ENCODE peak calls at places on chromosomes 1 and 21, in four cellular contexts. One of them, this sample, is unnamed.
A peak's percentile ranks its signal among the peaks of the same experiment; 100 is the strongest.

GRCh38 chr1:1833916-1834325 is 55.7 kb upstream of the NADK start:
- DNase-seq in tibial nerve: no peak
- DNase-seq in heart right ventricle: no peak
- DNase-seq in IMR-90: peak; percentile 12
- DNase-seq in this sample: no peak

GRCh38 chr1:1917304-1917976 is 1.6 kb downstream of the TMEM52 start:
- DNase-seq in tibial nerve: no peak
- DNase-seq in heart right ventricle: no peak
- DNase-seq in IMR-90: no peak
- DNase-seq in this sample: no peak

GRCh38 chr1:89552481-89553194 is 28.0 kb downstream of the LRRC8B start:
- DNase-seq in tibial nerve: no peak
- DNase-seq in heart right ventricle: no peak
- DNase-seq in IMR-90: no peak
- DNase-seq in this sample: peak; percentile 38

GRCh38 chr1:20492751-20493150 is 6.7 kb upstream of the CAMK2N1 start:
- DNase-seq in tibial nerve: no peak
- DNase-seq in heart right ventricle: no peak
- DNase-seq in IMR-90: no peak
- DNase-seq in this sample: no peak

GRCh38 chr1:8384088-8384487 is 66.2 kb downstream of the SLC45A1 start:
- DNase-seq in tibial nerve: no peak
- DNase-seq in heart right ventricle: no peak
- DNase-seq in IMR-90: peak; percentile 59
- DNase-seq in this sample: no peak

GRCh38 chr21:32712043-32712442 is 15.8 kb downstream of the SYNJ1 start:
- DNase-seq in tibial nerve: no peak
- DNase-seq in heart right ventricle: no peak
- DNase-seq in IMR-90: no peak
- DNase-seq in this sample: no peak

GRCh38 chr1:31310131-31310530 is 13.3 kb downstream of the ZCCHC17 start:
- DNase-seq in tibial nerve: no peak
- DNase-seq in heart right ventricle: no peak
- DNase-seq in IMR-90: peak; percentile 2
- DNase-seq in this sample: no peak

GRCh38 chr21:34613679-34614442 is 1.1 kb downstream of the RCAN1 start:
- DNase-seq in tibial nerve: no peak
- DNase-seq in heart right ventricle: no peak
- DNase-seq in IMR-90: peak; percentile 7
- DNase-seq in this sample: no peak

GRCh38 chr1:77687519-77687906 is 5.1 kb upstream of the ZZZ3 start:
- DNase-seq in tibial nerve: no peak
- DNase-seq in heart right ventricle: peak; percentile 25
- DNase-seq in IMR-90: no peak
- DNase-seq in this sample: no peak

GRCh38 chr1:168932539-168932938 is 174.0 kb upstream of the ATP1B1 start:
- DNase-seq in tibial nerve: no peak
- DNase-seq in heart right ventricle: no peak
- DNase-seq in IMR-90: peak; percentile 31
- DNase-seq in this sample: no peak

GRCh38 chr1:153122831-153123421 is 9.6 kb upstream of the SPRR2F start:
- DNase-seq in tibial nerve: no peak
- DNase-seq in heart right ventricle: no peak
- DNase-seq in IMR-90: no peak
- DNase-seq in this sample: peak; percentile 59

GRCh38 chr1:207903053-207903452 is 7.9 kb downstream of the CD34 start:
- DNase-seq in tibial nerve: no peak
- DNase-seq in heart right ventricle: no peak
- DNase-seq in IMR-90: no peak
- DNase-seq in this sample: no peak

GRCh38 chr1:213127074-213127473 is 76.0 kb downstream of the RPS6KC1 start:
- DNase-seq in tibial nerve: no peak
- DNase-seq in heart right ventricle: no peak
- DNase-seq in IMR-90: peak; percentile 8
- DNase-seq in this sample: no peak

GRCh38 chr1:36658838-36659237 is 176.1 kb upstream of the CSF3R start:
- DNase-seq in tibial nerve: no peak
- DNase-seq in heart right ventricle: no peak
- DNase-seq in IMR-90: no peak
- DNase-seq in this sample: no peak

GRCh38 chr1:3186526-3186921 is 117.5 kb downstream of the PRDM16 start:
- DNase-seq in tibial nerve: peak; percentile 63
- DNase-seq in heart right ventricle: peak; percentile 67
- DNase-seq in IMR-90: peak; percentile 6
- DNase-seq in this sample: peak; percentile 66

GRCh38 chr1:154772611-154773515 is 97.2 kb downstream of the KCNN3 start:
- DNase-seq in tibial nerve: no peak
- DNase-seq in heart right ventricle: no peak
- DNase-seq in IMR-90: no peak
- DNase-seq in this sample: no peak

GRCh38 chr1:154768456-154769125 is 101.5 kb downstream of the KCNN3 start:
- DNase-seq in tibial nerve: no peak
- DNase-seq in heart right ventricle: no peak
- DNase-seq in IMR-90: no peak
- DNase-seq in this sample: no peak

GRCh38 chr1:154772056-154772455 is 98.0 kb downstream of the KCNN3 start:
- DNase-seq in tibial nerve: no peak
- DNase-seq in heart right ventricle: no peak
- DNase-seq in IMR-90: no peak
- DNase-seq in this sample: no peak

GRCh38 chr1:154769193-154769895 is 100.7 kb downstream of the KCNN3 start:
- DNase-seq in tibial nerve: no peak
- DNase-seq in heart right ventricle: no peak
- DNase-seq in IMR-90: no peak
- DNase-seq in this sample: peak; percentile 19

GRCh38 chr1:154770897-154771594 is 99.0 kb downstream of the KCNN3 start:
- DNase-seq in tibial nerve: no peak
- DNase-seq in heart right ventricle: no peak
- DNase-seq in IMR-90: no peak
- DNase-seq in this sample: no peak
- H3K4me1 ChIP-seq in tibial nerve: no peaks in the 10 kb centered on the region
- H3K4me1 ChIP-seq in heart right ventricle: peaks cover 5% of the 10 kb centered on the region
- H3K4me1 ChIP-seq in IMR-90: peaks cover 4% of the 10 kb centered on the region
- H3K4me1 ChIP-seq in this sample: no peaks in the 10 kb centered on the region

DNA sequence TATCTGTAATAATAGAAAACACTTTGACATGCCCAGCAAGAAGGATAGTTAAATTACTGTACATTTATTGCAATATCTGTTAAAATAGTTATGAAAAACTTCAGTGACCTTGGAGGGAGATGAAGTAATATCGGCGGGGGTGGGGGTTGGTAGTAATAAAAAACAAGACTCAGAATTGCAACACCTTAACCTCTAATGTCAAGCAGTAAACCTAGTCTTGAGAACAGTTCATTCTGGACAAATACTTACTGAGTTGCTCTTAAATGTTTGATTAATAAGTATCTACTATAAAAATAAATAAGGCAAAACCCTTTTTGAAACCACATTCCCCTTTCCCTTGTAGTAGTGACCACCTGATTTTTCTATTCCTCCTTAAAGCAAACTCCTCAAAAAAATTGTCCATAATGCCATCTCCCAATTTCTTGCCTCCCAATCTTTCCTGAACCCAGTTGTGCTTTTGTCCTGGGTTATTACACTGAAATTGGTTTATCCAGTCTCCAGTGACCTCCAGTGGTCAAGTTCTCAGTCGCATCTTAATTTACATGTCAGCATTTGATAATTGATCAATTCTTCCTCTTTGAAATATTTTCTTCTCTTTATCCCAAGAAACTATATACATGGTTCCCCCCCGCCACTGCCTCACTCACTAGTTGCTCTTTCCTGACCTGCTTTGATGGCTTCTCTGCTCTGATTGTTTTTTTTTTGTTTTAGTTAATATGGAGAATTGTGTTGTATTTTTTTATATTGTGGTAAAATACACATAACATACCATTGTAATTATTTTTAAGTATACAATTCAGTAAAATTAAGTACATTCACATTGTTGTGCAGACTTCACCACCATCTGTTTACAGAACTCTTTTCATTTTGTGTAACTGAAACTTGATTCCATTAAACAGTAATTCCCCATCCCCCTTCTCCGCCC is 36.8 kb downstream of the RAP1A start:
- DNase-seq in tibial nerve: peak; percentile 63
- DNase-seq in heart right ventricle: no peak
- DNase-seq in IMR-90: peak; percentile 66
- DNase-seq in this sample: no peak
- H3K4me1 ChIP-seq in tibial nerve: peaks cover 78% of the 10 kb centered on the region
- H3K4me1 ChIP-seq in heart right ventricle: peaks cover 80% of the 10 kb centered on the region
- H3K4me1 ChIP-seq in IMR-90: peaks cover 8% of the 10 kb centered on the region
- H3K4me1 ChIP-seq in this sample: no peaks in the 10 kb centered on the region

GRCh38 chr1:68291763-68292384 is 59.6 kb upstream of the WLS start:
- DNase-seq in tibial nerve: no peak
- DNase-seq in heart right ventricle: no peak
- DNase-seq in IMR-90: peak; percentile 42
- DNase-seq in this sample: no peak
- H3K4me1 ChIP-seq in tibial nerve: peaks cover 31% of the 10 kb centered on the region
- H3K4me1 ChIP-seq in heart right ventricle: peaks cover 23% of the 10 kb centered on the region
- H3K4me1 ChIP-seq in IMR-90: peaks cover 9% of the 10 kb centered on the region
- H3K4me1 ChIP-seq in this sample: no peaks in the 10 kb centered on the region

DNA sequence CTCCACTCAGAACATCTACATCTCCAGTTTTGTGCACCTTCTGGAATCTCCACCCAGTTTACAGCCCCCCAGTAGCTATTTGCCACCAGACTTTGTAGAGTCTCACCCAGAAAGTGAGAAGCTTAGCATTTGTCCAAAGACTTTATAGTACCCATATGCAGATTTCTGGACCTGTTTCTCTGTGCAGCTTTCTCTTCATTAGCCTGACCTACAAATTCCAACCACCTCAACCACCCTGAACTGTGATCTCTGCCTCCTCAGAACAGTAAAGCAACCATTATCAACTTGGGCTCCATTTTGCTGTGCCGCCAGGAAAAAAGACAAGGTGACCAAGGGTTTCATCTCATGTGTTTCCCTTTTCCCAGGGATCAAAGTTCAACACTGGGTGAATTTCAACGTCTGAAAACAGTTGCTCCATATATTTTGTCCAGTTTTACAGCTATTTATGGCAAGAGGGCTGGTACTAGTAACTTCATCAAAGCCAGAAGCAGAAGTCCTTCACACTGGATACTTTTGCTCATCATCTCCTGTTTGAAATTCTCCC is 36.5 kb upstream of the DDAH1 start:
- DNase-seq in tibial nerve: no peak
- DNase-seq in heart right ventricle: no peak
- DNase-seq in IMR-90: no peak
- DNase-seq in this sample: no peak
- H3K4me1 ChIP-seq in tibial nerve: no peaks in the 10 kb centered on the region
- H3K4me1 ChIP-seq in heart right ventricle: peaks cover 7% of the 10 kb centered on the region
- H3K4me1 ChIP-seq in IMR-90: peaks cover 13% of the 10 kb centered on the region
- H3K4me1 ChIP-seq in this sample: no peaks in the 10 kb centered on the region

GRCh38 chr21:45054162-45054926 is 20.0 kb upstream of the ADARB1 start:
- DNase-seq in tibial nerve: no peak
- DNase-seq in heart right ventricle: no peak
- DNase-seq in IMR-90: no peak
- DNase-seq in this sample: peak; percentile 28
- H3K4me1 ChIP-seq in tibial nerve: peaks cover 17% of the 10 kb centered on the region
- H3K4me1 ChIP-seq in heart right ventricle: no peaks in the 10 kb centered on the region
- H3K4me1 ChIP-seq in IMR-90: peaks cover 40% of the 10 kb centered on the region
- H3K4me1 ChIP-seq in this sample: no peaks in the 10 kb centered on the region

GRCh38 chr1:91727763-91728162 is 158.2 kb downstream of the TGFBR3 start:
- DNase-seq in tibial nerve: no peak
- DNase-seq in heart right ventricle: no peak
- DNase-seq in IMR-90: no peak
- DNase-seq in this sample: no peak

GRCh38 chr1:91732291-91732953 is 153.5 kb downstream of the TGFBR3 start:
- DNase-seq in tibial nerve: no peak
- DNase-seq in heart right ventricle: no peak
- DNase-seq in IMR-90: peak; percentile 91
- DNase-seq in this sample: peak; percentile 52

GRCh38 chr1:91730781-91731732 is 154.9 kb downstream of the TGFBR3 start:
- DNase-seq in tibial nerve: peak; percentile 74
- DNase-seq in heart right ventricle: peak; percentile 33
- DNase-seq in IMR-90: peak; percentile 75
- DNase-seq in this sample: peak; percentile 65

GRCh38 chr1:91731815-91732214 is 154.1 kb downstream of the TGFBR3 start:
- DNase-seq in tibial nerve: no peak
- DNase-seq in heart right ventricle: no peak
- DNase-seq in IMR-90: peak; percentile 49
- DNase-seq in this sample: peak; percentile 50

GRCh38 chr1:91729621-91730348 is 156.2 kb downstream of the TGFBR3 start:
- DNase-seq in tibial nerve: no peak
- DNase-seq in heart right ventricle: no peak
- DNase-seq in IMR-90: no peak
- DNase-seq in this sample: no peak
- H3K4me1 ChIP-seq in tibial nerve: peaks cover 77% of the 10 kb centered on the region
- H3K4me1 ChIP-seq in heart right ventricle: peaks cover 65% of the 10 kb centered on the region
- H3K4me1 ChIP-seq in IMR-90: peaks cover 23% of the 10 kb centered on the region
- H3K4me1 ChIP-seq in this sample: peaks cover 27% of the 10 kb centered on the region

GRCh38 chr1:161954466-161954865 is 69.2 kb downstream of the OLFML2B start:
- DNase-seq in tibial nerve: no peak
- DNase-seq in heart right ventricle: no peak
- DNase-seq in IMR-90: peak; percentile 47
- DNase-seq in this sample: no peak

GRCh38 chr1:161954050-161954449 is 69.6 kb downstream of the OLFML2B start:
- DNase-seq in tibial nerve: no peak
- DNase-seq in heart right ventricle: no peak
- DNase-seq in IMR-90: no peak
- DNase-seq in this sample: no peak

GRCh38 chr1:161953256-161953920 is 70.3 kb downstream of the OLFML2B start:
- DNase-seq in tibial nerve: no peak
- DNase-seq in heart right ventricle: no peak
- DNase-seq in IMR-90: no peak
- DNase-seq in this sample: no peak

GRCh38 chr1:161951646-161952045 is 72.0 kb downstream of the OLFML2B start:
- DNase-seq in tibial nerve: no peak
- DNase-seq in heart right ventricle: no peak
- DNase-seq in IMR-90: no peak
- DNase-seq in this sample: no peak

GRCh38 chr1:161952603-161953172 is 71.0 kb downstream of the OLFML2B start:
- DNase-seq in tibial nerve: no peak
- DNase-seq in heart right ventricle: no peak
- DNase-seq in IMR-90: peak; percentile 19
- DNase-seq in this sample: no peak
- H3K4me1 ChIP-seq in tibial nerve: peaks cover 54% of the 10 kb centered on the region
- H3K4me1 ChIP-seq in heart right ventricle: peaks cover 61% of the 10 kb centered on the region
- H3K4me1 ChIP-seq in IMR-90: peaks cover 2% of the 10 kb centered on the region
- H3K4me1 ChIP-seq in this sample: no peaks in the 10 kb centered on the region

GRCh38 chr1:218478336-218478735 is 133.2 kb downstream of the TGFB2 start:
- DNase-seq in tibial nerve: no peak
- DNase-seq in heart right ventricle: no peak
- DNase-seq in IMR-90: peak; percentile 20
- DNase-seq in this sample: no peak

GRCh38 chr1:218480691-218481099 is 135.6 kb downstream of the TGFB2 start:
- DNase-seq in tibial nerve: no peak
- DNase-seq in heart right ventricle: no peak
- DNase-seq in IMR-90: peak; percentile 95
- DNase-seq in this sample: no peak

GRCh38 chr1:218479436-218480115 is 134.4 kb downstream of the TGFB2 start:
- DNase-seq in tibial nerve: no peak
- DNase-seq in heart right ventricle: no peak
- DNase-seq in IMR-90: peak; percentile 74
- DNase-seq in this sample: no peak

GRCh38 chr1:218481116-218481775 is 136.1 kb downstream of the TGFB2 start:
- DNase-seq in tibial nerve: no peak
- DNase-seq in heart right ventricle: no peak
- DNase-seq in IMR-90: peak; percentile 53
- DNase-seq in this sample: no peak

GRCh38 chr1:218480137-218480536 is 135.0 kb downstream of the TGFB2 start:
- DNase-seq in tibial nerve: no peak
- DNase-seq in heart right ventricle: no peak
- DNase-seq in IMR-90: peak; percentile 97
- DNase-seq in this sample: no peak
- H3K4me1 ChIP-seq in tibial nerve: peaks cover 33% of the 10 kb centered on the region
- H3K4me1 ChIP-seq in heart right ventricle: peaks cover 30% of the 10 kb centered on the region
- H3K4me1 ChIP-seq in IMR-90: peaks cover 16% of the 10 kb centered on the region
- H3K4me1 ChIP-seq in this sample: peaks cover 13% of the 10 kb centered on the region

GRCh38 chr1:59678065-59678808 is 136.5 kb upstream of the HOOK1 start:
- DNase-seq in tibial nerve: no peak
- DNase-seq in heart right ventricle: no peak
- DNase-seq in IMR-90: no peak
- DNase-seq in this sample: no peak
- H3K4me1 ChIP-seq in tibial nerve: peaks cover 77% of the 10 kb centered on the region
- H3K4me1 ChIP-seq in heart right ventricle: peaks cover 63% of the 10 kb centered on the region
- H3K4me1 ChIP-seq in IMR-90: peaks cover 3% of the 10 kb centered on the region
- H3K4me1 ChIP-seq in this sample: peaks cover 13% of the 10 kb centered on the region